ENCODE peak calls at places on chromosomes 4 and X, in seven cellular contexts. W is HepG2, C is K562, P is SK-N-SH, B is HCT116, O is H1, T is GM12878. V is an unnamed sample.

GRCh38 chr4:67261971-67262370 is 283.3 kb downstream of the CENPC start:
- DNase-seq in T (no peak), C (no peak), B (no peak), W (no peak), P (no peak), O (no peak), V (no peak)

GRCh38 chr4:175639346-175639745 is 172.7 kb downstream of the GPM6A start:
- DNase-seq in W (no peak), C (no peak), B (no peak), P (no peak), O (no peak), T (no peak), V (no peak)

GRCh38 chr4:4869731-4870483 is 10.4 kb downstream of the MSX1 start:
- DNase-seq in W (no peak), O (no peak), P (no peak), T (no peak), C (no peak), B (no peak), V (peak; percentile 7)

GRCh38 chr4:52358855-52359254 is 300.2 kb downstream of the USP46 start:
- DNase-seq in W (no peak), C (no peak), P (no peak), B (no peak), O (no peak), T (no peak), V (no peak)

GRCh38 chr4:153655928-153656327 is 28.2 kb upstream of the TLR2 start:
- DNase-seq in C (no peak), W (no peak), B (no peak), P (no peak), O (no peak), T (no peak), V (no peak)

GRCh38 chrX:64206556-64207162 is 1.2 kb upstream of the AMER1 start:
- DNase-seq in B (no peak), O (no peak), C (no peak), P (no peak), W (no peak), T (no peak), V (no peak)

GRCh38 chr4:137393043-137393442 is 139.3 kb downstream of the PCDH18 start:
- DNase-seq in W (no peak), O (no peak), P (peak; percentile 28), T (no peak), B (no peak), C (no peak), V (peak; percentile 70)

GRCh38 chr4:105189855-105190650 is 43.4 kb downstream of the TET2 start:
- DNase-seq in T (no peak), B (no peak), P (no peak), C (no peak), O (no peak), W (no peak), V (no peak)

GRCh38 chrX:9656277-9656676 is 109.4 kb downstream of the GPR143 start:
- DNase-seq in W (peak; percentile 57), P (no peak), C (no peak), B (no peak), T (no peak), O (no peak), V (no peak)

GRCh38 chr4:79679859-79680258 is 271.8 kb upstream of the GK2 start:
- DNase-seq in B (no peak), T (no peak), O (no peak), P (no peak), C (no peak), W (no peak), V (no peak)

GRCh38 chr4:20348411-20348810 is 96.7 kb downstream of the SLIT2 start:
- DNase-seq in O (no peak), C (no peak), W (no peak), P (no peak), T (no peak), B (no peak), V (no peak)

GRCh38 chrX:86021652-86022289 is 25.6 kb downstream of the CHM start:
- DNase-seq in T (no peak), C (no peak), O (no peak), B (no peak), P (no peak), W (no peak), V (no peak)

GRCh38 chr4:15233626-15234025 is 194.2 kb upstream of the C1QTNF7 start:
- DNase-seq in C (no peak), B (no peak), O (no peak), P (no peak), W (no peak), T (no peak), V (no peak)

GRCh38 chr4:27702710-27703431 is 842.2 kb downstream of the STIM2 start:
- DNase-seq in W (peak; percentile 6), P (peak; percentile 3), C (peak; percentile 1), T (no peak), O (no peak), B (peak; percentile 19), V (no peak)

GRCh38 chr4:1249731-1250526 is 999 bp upstream of the CTBP1 start:
- DNase-seq in C (peak; percentile 28), O (no peak), B (no peak), W (peak; percentile 40), T (no peak), P (peak; percentile 13), V (peak; percentile 42)

GRCh38 chrX:27910412-27910811 is 70.8 kb downstream of the DCAF8L1 start:
- DNase-seq in W (no peak), B (no peak), T (no peak), O (no peak), C (no peak), P (no peak), V (no peak)

GRCh38 chr4:142663828-142664227 is 182.3 kb downstream of the INPP4B start:
- DNase-seq in B (no peak), P (no peak), C (no peak), T (no peak), O (no peak), W (no peak), V (no peak)

GRCh38 chr4:1971456-1972200 is 37.1 kb downstream of the NELFA start:
- DNase-seq in O (no peak), P (no peak), W (no peak), T (no peak), C (no peak), B (no peak), V (no peak)

GRCh38 chr4:164876680-164877324 is at the start of gene APELA:
- DNase-seq in P (no peak), O (no peak), W (peak; percentile 3), T (peak; percentile 82), B (no peak), C (no peak), V (peak; percentile 13)

GRCh38 chr4:25081866-25082471 is 51.2 kb upstream of the LGI2 start:
- DNase-seq in B (no peak), C (no peak), W (no peak), O (no peak), T (no peak), P (no peak), V (no peak)

GRCh38 chrX:153571159-153571908 is 27.6 kb downstream of the CCNQ start:
- DNase-seq in P (no peak), O (no peak), W (no peak), B (no peak), C (no peak), T (no peak), V (no peak)

GRCh38 chrX:134601240-134601639 is 57.0 kb downstream of the PLAC1 start:
- DNase-seq in W (no peak), C (no peak), B (no peak), O (no peak), T (no peak), P (no peak), V (no peak)

GRCh38 chrX:111543212-111543762 is 31.8 kb downstream of the SERTM2 start:
- DNase-seq in C (no peak), O (no peak), W (no peak), T (no peak), P (no peak), B (no peak), V (no peak)

GRCh38 chr4:47533689-47534347 is 48.7 kb downstream of the ATP10D start:
- DNase-seq in W (no peak), O (no peak), T (no peak), B (no peak), P (no peak), C (no peak), V (no peak)

GRCh38 chr4:139267301-139267700 is 12.7 kb downstream of the MGARP start:
- DNase-seq in T (no peak), C (no peak), B (no peak), W (no peak), P (no peak), O (no peak), V (no peak)

GRCh38 chr4:55398461-55398860 is 2.7 kb downstream of the TMEM165 start:
- DNase-seq in O (no peak), W (no peak), B (no peak), T (no peak), C (peak; percentile 60), P (no peak), V (no peak)

GRCh38 chr4:99651811-99652545 is 5.7 kb downstream of the C4orf54 start:
- DNase-seq in B (no peak), C (no peak), P (peak; percentile 5), T (no peak), O (no peak), W (no peak), V (no peak)

GRCh38 chr4:88812976-88813375 is 115.3 kb upstream of the NAP1L5 start:
- DNase-seq in O (no peak), T (no peak), B (no peak), C (no peak), W (no peak), P (no peak), V (no peak)

GRCh38 chrX:9682456-9682855 is 83.2 kb downstream of the GPR143 start:
- DNase-seq in B (no peak), W (no peak), O (no peak), C (no peak), T (no peak), P (no peak), V (no peak)

GRCh38 chrX:34053931-34054330 is 78.2 kb downstream of the FAM47A start:
- DNase-seq in B (no peak), C (no peak), O (no peak), T (no peak), P (no peak), W (no peak), V (no peak)
- TF ChIP-seq JUND in B (no peak), C (no peak), O (no peak), T (no peak), P (no peak), W (no peak), V (no peak)

GRCh38 chr4:38948551-38948950 is 80.9 kb downstream of the FAM114A1 start:
- DNase-seq in W (no peak), T (no peak), B (no peak), P (no peak), C (no peak), O (no peak), V (no peak)
- TF ChIP-seq JUND in W (no peak), T (no peak), B (no peak), P (peak; percentile 95), C (no peak), O (no peak), V (no peak)

DNA sequence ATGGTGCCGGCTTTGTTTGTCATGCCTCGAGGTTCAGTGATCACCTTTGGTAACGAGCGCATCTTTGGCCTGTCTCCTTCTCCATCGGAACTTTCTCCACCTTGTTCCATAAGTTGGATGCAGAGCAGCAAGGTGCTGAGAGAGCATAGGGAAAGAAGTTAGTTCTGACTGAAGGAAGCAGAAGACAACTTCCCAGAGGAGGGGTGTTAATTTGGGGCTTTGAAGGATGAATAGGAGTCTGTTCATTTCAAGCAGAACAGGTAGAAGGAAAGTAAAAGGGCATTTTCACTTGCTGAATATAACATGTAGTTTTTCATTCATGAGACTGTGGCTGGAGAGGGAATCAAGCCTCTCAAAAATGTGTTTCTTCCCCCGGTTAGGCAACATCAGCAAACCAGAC is 232.0 kb upstream of the PSAPL1 start:
- DNase-seq in O (no peak), B (no peak), T (no peak), P (no peak), W (no peak), C (no peak), V (no peak)
- TF ChIP-seq JUND in O (no peak), B (no peak), T (no peak), P (no peak), W (no peak), C (no peak), V (no peak)

GRCh38 chrX:116436358-116436816 is at the start of gene SLC6A14:
- DNase-seq in P (no peak), B (no peak), C (no peak), O (no peak), T (no peak), W (peak; percentile 49), V (peak; percentile 28)
- TF ChIP-seq JUND in P (no peak), B (no peak), C (no peak), O (no peak), T (no peak), W (no peak), V (no peak)

V was measured in T47D.